ENCODE peak calls at places on chromosomes 12 and 14, in six cellular contexts. P is mesendoderm, G is cardiac muscle cell, O is HepG2, T is stomach, R is adrenal gland. J is an unnamed sample.

GRCh38 chr12:31037921-31038320 is 35.7 kb upstream of the DDX11 start:
- DNase-seq in T (no peak), R (no peak), O (no peak), P (no peak), G (no peak), J (no peak)

GRCh38 chr12:54371328-54372112 is 7.2 kb upstream of the GPR84 start:
- DNase-seq in O (no peak), P (no peak), G (peak; percentile 67), R (no peak), T (no peak), J (no peak)

GRCh38 chr12:3885179-3886094 is 12.2 kb upstream of the PARP11 start:
- DNase-seq in P (peak; percentile 57), O (peak; percentile 36), T (no peak), G (peak; percentile 71), R (peak; percentile 56), J (peak; percentile 53)

GRCh38 chr12:120596901-120597300 is 15.7 kb upstream of the POP5 start:
- DNase-seq in T (no peak), P (no peak), R (no peak), O (no peak), G (no peak), J (no peak)

GRCh38 chr14:77707355-77707723 is 484 bp downstream of the ALKBH1 start:
- DNase-seq in T (no peak), G (peak; percentile 45), P (peak; percentile 51), O (peak; percentile 14), R (peak; percentile 41), J (peak; percentile 61)

GRCh38 chr14:75928587-75929230 is 53.1 kb downstream of the TGFB3 start:
- DNase-seq in T (no peak), R (no peak), G (peak; percentile 30), O (no peak), P (no peak), J (no peak)

GRCh38 chr12:107522692-107523477 is 162.7 kb upstream of the PWP1 start:
- DNase-seq in P (peak; percentile 62), R (no peak), G (no peak), T (no peak), O (peak; percentile 20), J (peak; percentile 13)

GRCh38 chr12:120835304-120835612 is 68.9 kb downstream of the SPPL3 start:
- DNase-seq in P (no peak), T (no peak), O (no peak), R (no peak), G (no peak), J (no peak)

GRCh38 chr14:98130691-98131090 is 1141.3 kb downstream of the BCL11B start:
- DNase-seq in R (no peak), G (no peak), O (no peak), T (no peak), P (no peak), J (no peak)

GRCh38 chr12:754871-755562 is 2.6 kb downstream of the WNK1 start:
- DNase-seq in T (no peak), G (peak; percentile 66), R (no peak), P (peak; percentile 42), O (peak; percentile 70), J (peak; percentile 65)

GRCh38 chr12:70543444-70543843 is 93.8 kb downstream of the PTPRB start:
- DNase-seq in O (peak; percentile 41), G (peak; percentile 98), P (peak; percentile 46), T (no peak), R (no peak), J (no peak)

GRCh38 chr14:87494010-87494409 is 499.0 kb downstream of the GALC start:
- DNase-seq in T (no peak), P (peak; percentile 41), R (no peak), G (no peak), O (no peak), J (no peak)

GRCh38 chr12:95836630-95837239 is 22.0 kb upstream of the SNRPF start:
- DNase-seq in G (peak; percentile 62), R (no peak), T (no peak), O (no peak), P (no peak), J (peak; percentile 28)

GRCh38 chr14:90720336-90720735 is 95.9 kb downstream of the TTC7B start:
- DNase-seq in T (no peak), P (peak; percentile 26), O (no peak), R (no peak), G (peak; percentile 39), J (no peak)

GRCh38 chr12:122064780-122065588 is 13.6 kb upstream of the MLXIP start:
- DNase-seq in P (peak; percentile 73), T (no peak), O (peak; percentile 69), R (no peak), G (peak; percentile 92), J (no peak)

GRCh38 chr14:53603994-53604393 is 352.6 kb downstream of the BMP4 start:
- DNase-seq in G (no peak), P (no peak), R (no peak), T (no peak), O (no peak), J (no peak)

GRCh38 chr12:29796823-29797263 is 13.1 kb upstream of the TMTC1 start:
- DNase-seq in R (peak; percentile 28), O (no peak), G (peak; percentile 90), P (peak; percentile 73), T (no peak), J (no peak)

GRCh38 chr14:77026930-77027537 is 1.5 kb downstream of the IRF2BPL start:
- DNase-seq in R (peak; percentile 57), G (peak; percentile 72), P (peak; percentile 82), O (no peak), T (peak; percentile 54), J (peak; percentile 50)

GRCh38 chr14:73786942-73787759 is 64.5 kb upstream of the PTGR2 start:
- DNase-seq in R (peak; percentile 69), O (no peak), T (peak; percentile 75), G (peak; percentile 58), P (peak; percentile 61), J (peak; percentile 63)

GRCh38 chr14:58430156-58430555 is 2.6 kb downstream of the KIAA0586 start:
- DNase-seq in P (no peak), G (peak; percentile 53), R (no peak), O (no peak), T (no peak), J (no peak)

GRCh38 chr14:89720741-89721315 is 233.7 kb downstream of the EFCAB11 start:
- DNase-seq in R (peak; percentile 32), T (peak; percentile 35), G (no peak), P (no peak), O (no peak), J (peak; percentile 54)

GRCh38 chr12:74293689-74294131 is 243.9 kb upstream of the ATXN7L3B start:
- DNase-seq in R (no peak), G (no peak), T (no peak), P (no peak), O (no peak), J (no peak)

GRCh38 chr12:121748571-121749265 is 36.2 kb downstream of the TMEM120B start:
- DNase-seq in O (peak; percentile 88), T (no peak), P (peak; percentile 93), G (peak; percentile 88), R (peak; percentile 85), J (no peak)

GRCh38 chr12:4119157-4119761 is 154.3 kb upstream of the CCND2 start:
- DNase-seq in O (no peak), P (no peak), R (no peak), G (no peak), T (no peak), J (peak; percentile 35)

GRCh38 chr14:39035336-39035735 is 67.7 kb downstream of the SEC23A start:
- DNase-seq in G (no peak), P (no peak), R (no peak), T (no peak), O (no peak), J (no peak)
- H3K4me1 ChIP-seq in G (no peaks in the 10 kb centered on the region), P (no peaks in the 10 kb centered on the region), R (no peaks in the 10 kb centered on the region), T (no peaks in the 10 kb centered on the region), O (no peaks in the 10 kb centered on the region), J (no peaks in the 10 kb centered on the region)

DNA sequence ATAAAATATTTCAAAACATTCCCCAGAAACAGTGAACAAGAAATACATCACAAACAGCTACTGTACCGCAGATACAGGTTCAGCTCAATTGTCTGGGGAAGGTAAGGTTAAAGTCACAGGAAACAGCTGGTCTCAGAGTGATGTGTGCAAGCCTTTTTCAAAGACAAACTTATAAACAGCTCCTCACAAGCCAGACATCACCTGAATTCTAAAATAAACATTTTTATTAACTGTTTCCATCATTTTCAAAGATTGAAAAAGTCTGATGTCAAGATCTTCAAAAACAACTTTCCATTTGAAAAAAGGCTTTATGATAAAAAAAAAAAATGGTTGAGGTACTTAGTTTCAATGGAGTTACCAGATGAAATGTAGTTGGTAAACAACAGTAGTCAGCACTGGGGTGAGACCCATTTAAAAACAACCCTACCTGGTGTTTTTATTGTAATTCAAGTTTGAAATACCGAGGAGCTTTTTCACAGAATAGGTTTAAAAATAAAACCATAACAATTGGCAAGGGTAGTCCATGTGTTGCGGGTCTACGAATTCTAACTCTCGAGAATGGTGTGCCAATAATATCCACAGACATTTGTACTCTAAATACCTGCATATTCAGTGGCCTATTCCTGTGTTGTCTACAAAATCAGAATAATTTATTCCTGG is 3.9 kb downstream of the BTG1 start:
- DNase-seq in O (no peak), R (no peak), G (no peak), P (no peak), T (no peak), J (peak; percentile 54)
- H3K4me1 ChIP-seq in O (peaks cover 78% of the 10 kb centered on the region), R (peaks cover 16% of the 10 kb centered on the region), G (peaks cover 24% of the 10 kb centered on the region), P (no peaks in the 10 kb centered on the region), T (peaks cover 46% of the 10 kb centered on the region), J (peaks cover 2% of the 10 kb centered on the region)

GRCh38 chr14:69698572-69698971 is 68.4 kb upstream of the SRSF5 start:
- DNase-seq in T (no peak), O (no peak), P (no peak), R (no peak), G (no peak), J (no peak)

GRCh38 chr14:69694730-69695663 is 71.9 kb upstream of the SRSF5 start:
- DNase-seq in R (no peak), P (no peak), O (no peak), G (peak; percentile 39), T (no peak), J (peak; percentile 36)

GRCh38 chr14:69696633-69697557 is 70.0 kb upstream of the SRSF5 start:
- DNase-seq in O (no peak), R (no peak), G (peak; percentile 52), P (no peak), T (no peak), J (peak; percentile 29)

GRCh38 chr14:69693823-69694729 is 72.9 kb upstream of the SRSF5 start:
- DNase-seq in P (peak; percentile 8), R (peak; percentile 84), G (no peak), O (peak; percentile 86), T (peak; percentile 75), J (peak; percentile 98)

GRCh38 chr14:69695664-69696527 is 71.0 kb upstream of the SRSF5 start:
- DNase-seq in O (no peak), T (peak; percentile 52), P (peak; percentile 43), R (peak; percentile 58), G (peak; percentile 69), J (peak; percentile 29)
- H3K4me1 ChIP-seq in O (peaks cover 85% of the 10 kb centered on the region), T (peaks cover 98% of the 10 kb centered on the region), P (peaks cover 16% of the 10 kb centered on the region), R (peaks cover 54% of the 10 kb centered on the region), G (peaks cover 51% of the 10 kb centered on the region), J (peaks cover 44% of the 10 kb centered on the region)

DNA sequence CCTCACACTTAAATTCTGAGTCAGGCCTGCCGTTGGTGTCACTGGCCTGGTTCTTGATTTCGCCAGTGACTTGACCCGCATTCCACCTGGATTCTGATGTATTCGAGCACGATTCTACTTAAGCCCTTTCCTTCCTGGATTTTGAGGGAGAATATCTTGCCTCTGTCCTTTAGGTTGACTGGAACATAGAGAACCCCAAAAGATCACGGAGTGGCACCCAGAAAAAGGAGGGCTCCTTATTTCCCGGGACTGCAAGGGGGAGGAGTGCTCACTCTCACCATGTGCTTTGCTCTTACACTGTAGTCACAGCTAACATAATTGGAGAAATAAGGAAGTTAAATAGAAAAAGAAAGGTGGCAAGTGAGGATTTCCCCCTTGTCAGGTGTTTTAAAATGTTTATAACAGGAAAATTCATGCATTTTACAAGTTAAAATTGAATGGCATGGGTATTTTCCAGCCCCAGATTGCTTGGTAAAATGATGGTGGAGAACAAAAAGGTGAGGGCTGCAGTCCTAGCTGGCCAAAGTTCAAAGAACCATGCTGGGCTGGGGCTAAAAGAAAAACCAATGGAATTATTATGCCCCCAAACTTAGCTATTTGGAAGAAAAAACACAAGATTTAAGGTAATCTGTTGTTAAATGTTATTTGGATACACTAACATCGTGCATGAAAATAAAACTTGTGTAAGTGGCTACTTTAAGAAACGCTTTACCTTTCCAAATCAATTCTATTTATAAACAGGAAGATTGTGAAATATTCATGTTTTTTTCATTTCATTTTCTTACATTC is 8.9 kb downstream of the FOXA1 start:
- DNase-seq in R (no peak), G (no peak), O (no peak), P (peak; percentile 51), T (no peak), J (peak; percentile 51)
- H3K4me1 ChIP-seq in R (no peaks in the 10 kb centered on the region), G (peaks cover 2% of the 10 kb centered on the region), O (peaks cover 48% of the 10 kb centered on the region), P (peaks cover 2% of the 10 kb centered on the region), T (peaks cover 36% of the 10 kb centered on the region), J (no peaks in the 10 kb centered on the region)